ENCODE peak calls at places on chromosomes 1 and 21, in six cellular contexts. T is IMR-90, Q is testis, H is stomach, K is thyroid gland, Y is esophagus squamous epithelium. E is an unnamed sample.

GRCh38 chr1:185567006-185567405 is 167.2 kb upstream of the HMCN1 start:
- DNase-seq in Q (no peak), T (peak; percentile 58), H (no peak), Y (no peak), K (no peak), E (no peak)

GRCh38 chr1:51301152-51301843 is 29.1 kb downstream of the TTC39A start:
- DNase-seq in T (no peak), K (no peak), Q (no peak), Y (no peak), H (no peak), E (no peak)

GRCh38 chr1:40684669-40685068 is 6.8 kb upstream of the NFYC start:
- DNase-seq in T (no peak), K (no peak), H (no peak), Q (no peak), Y (no peak), E (no peak)

GRCh38 chr1:198265073-198265661 is 108.4 kb downstream of the NEK7 start:
- DNase-seq in T (peak; percentile 51), Y (no peak), H (peak; percentile 26), Q (peak; percentile 54), K (no peak), E (no peak)

GRCh38 chr1:907611-908451 is 15.9 kb upstream of the SAMD11 start:
- DNase-seq in H (peak; percentile 23), K (no peak), T (no peak), Q (peak; percentile 13), Y (no peak), E (peak; percentile 67)

GRCh38 chr1:44628962-44629756 is 45.1 kb downstream of the TMEM53 start:
- DNase-seq in Q (no peak), K (no peak), H (no peak), Y (no peak), T (peak; percentile 96), E (no peak)

GRCh38 chr1:38991638-38992449 is 768 bp downstream of the AKIRIN1 start:
- DNase-seq in T (no peak), Y (no peak), K (peak; percentile 62), H (peak; percentile 27), Q (peak; percentile 43), E (no peak)

GRCh38 chr1:165289556-165289955 is 67.0 kb downstream of the LMX1A start:
- DNase-seq in K (no peak), H (no peak), Y (no peak), T (no peak), Q (no peak), E (no peak)

GRCh38 chr1:53600486-53600885 is 138.5 kb downstream of the GLIS1 start:
- DNase-seq in Q (no peak), K (no peak), Y (no peak), H (no peak), T (no peak), E (no peak)

GRCh38 chr1:9065213-9065751 is 4.2 kb downstream of the SLC2A5 start:
- DNase-seq in K (no peak), T (no peak), Q (peak; percentile 83), Y (no peak), H (no peak), E (no peak)

GRCh38 chr1:46532498-46533178 is 18.8 kb downstream of the KNCN start:
- DNase-seq in H (peak; percentile 64), K (peak; percentile 71), T (peak; percentile 36), Q (peak; percentile 74), Y (no peak), E (no peak)

GRCh38 chr21:41610042-41610839 is 102.3 kb upstream of the TMPRSS2 start:
- DNase-seq in H (peak; percentile 78), Y (no peak), Q (peak; percentile 75), K (peak; percentile 81), T (peak; percentile 64), E (no peak)

GRCh38 chr21:42056996-42057689 is 14.0 kb upstream of the UMODL1 start:
- DNase-seq in Y (no peak), H (peak; percentile 85), K (no peak), T (peak; percentile 93), Q (no peak), E (no peak)

GRCh38 chr1:921011-921837 is 2.5 kb upstream of the SAMD11 start:
- DNase-seq in T (peak; percentile 71), Q (peak; percentile 68), K (peak; percentile 60), H (peak; percentile 69), Y (no peak), E (no peak)

GRCh38 chr1:172758242-172758641 is 99.3 kb downstream of the FASLG start:
- DNase-seq in Y (no peak), K (no peak), Q (no peak), T (no peak), H (no peak), E (no peak)

GRCh38 chr1:47998396-47998990 is 1.3 kb upstream of the TRABD2B start:
- DNase-seq in Y (no peak), K (no peak), H (no peak), T (no peak), Q (no peak), E (no peak)

GRCh38 chr1:2279210-2279639 is 51.1 kb downstream of the SKI start:
- DNase-seq in Y (no peak), Q (peak; percentile 75), K (peak; percentile 75), T (peak; percentile 94), H (no peak), E (no peak)

GRCh38 chr1:170560681-170561285 is 28.8 kb downstream of the GORAB start:
- DNase-seq in H (no peak), Q (no peak), T (no peak), K (no peak), Y (no peak), E (no peak)

GRCh38 chr21:19321688-19322087 is 918.1 kb upstream of the TMPRSS15 start:
- DNase-seq in K (no peak), Q (no peak), T (no peak), Y (no peak), H (no peak), E (no peak)

DNA sequence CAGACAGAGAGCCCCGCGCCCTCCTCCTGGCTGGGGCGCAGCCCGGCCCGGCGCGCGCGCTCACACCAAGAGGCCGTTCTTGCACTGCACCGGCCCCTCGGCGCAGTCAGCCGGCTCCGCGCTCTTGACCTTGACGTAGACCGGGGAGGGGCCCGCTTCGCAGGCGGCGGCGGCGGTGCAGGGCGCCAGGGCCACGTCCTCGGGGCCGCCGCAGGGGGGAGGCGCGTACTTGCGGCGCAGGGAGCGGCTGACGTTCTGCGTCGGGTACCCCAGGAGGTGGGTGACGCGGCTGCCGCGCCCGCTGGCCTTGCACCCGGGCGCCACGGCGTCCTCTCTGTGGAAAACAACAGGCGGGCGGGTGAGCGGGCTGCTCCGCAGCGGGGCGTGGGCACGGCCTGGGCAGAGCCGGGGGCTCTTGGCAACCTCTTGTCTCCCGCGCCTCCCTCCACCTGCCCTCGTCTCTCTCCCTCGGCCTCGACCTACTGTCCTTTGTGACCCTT is 7.7 kb downstream of the VSIG8 start:
- DNase-seq in H (peak; percentile 86), T (peak; percentile 77), Q (peak; percentile 85), Y (peak; percentile 35), K (peak; percentile 93), E (peak; percentile 93)
- TF ChIP-seq POLR2A in H (peak; percentile 22), T (peak; percentile 71), Q (peak; percentile 38), Y (peak; percentile 82), K (peak; percentile 95), E (peak; percentile 77)

GRCh38 chr1:109383087-109383779 is 14.5 kb downstream of the SORT1 start:
- DNase-seq in T (no peak), Q (no peak), K (peak; percentile 30), Y (no peak), H (no peak), E (no peak)

GRCh38 chr1:109388208-109388711 is 9.5 kb downstream of the SORT1 start:
- DNase-seq in T (no peak), Q (no peak), Y (no peak), K (no peak), H (no peak), E (no peak)

GRCh38 chr1:109386054-109386717 is 11.5 kb downstream of the SORT1 start:
- DNase-seq in Y (no peak), H (no peak), K (no peak), Q (no peak), T (no peak), E (no peak)

GRCh38 chr1:109383850-109384249 is 13.9 kb downstream of the SORT1 start:
- DNase-seq in T (no peak), Q (no peak), Y (no peak), H (no peak), K (no peak), E (no peak)

DNA sequence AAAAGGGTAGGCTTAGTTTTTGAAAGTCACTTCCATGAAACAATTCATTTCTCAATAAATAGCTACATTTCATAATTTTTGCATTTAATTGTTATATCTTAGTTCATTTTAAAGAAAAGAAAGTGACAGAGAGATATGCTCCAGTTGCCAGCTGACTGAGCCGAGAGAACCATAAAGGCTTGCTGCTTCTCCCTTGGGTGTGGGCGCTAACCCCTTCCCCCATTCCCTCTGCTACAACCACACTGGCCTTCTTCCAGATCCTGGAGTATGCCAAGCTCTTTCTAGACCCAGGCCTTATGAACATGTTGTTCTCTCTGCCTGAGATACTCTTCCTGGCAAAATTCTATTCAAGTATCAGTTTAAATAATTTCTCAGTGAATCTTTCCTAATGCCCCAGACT is 12.3 kb downstream of the SORT1 start:
- DNase-seq in K (peak; percentile 91), H (no peak), T (no peak), Q (peak; percentile 82), Y (no peak), E (no peak)
- H3K27ac ChIP-seq in K (peak overlapping the region; percentile 77), H (peak overlapping the region; percentile 65), T (no peak overlapping the region), Q (peak overlapping the region; percentile 76), Y (peak overlapping the region; percentile 93), E (peak overlapping the region; percentile 39)

DNA sequence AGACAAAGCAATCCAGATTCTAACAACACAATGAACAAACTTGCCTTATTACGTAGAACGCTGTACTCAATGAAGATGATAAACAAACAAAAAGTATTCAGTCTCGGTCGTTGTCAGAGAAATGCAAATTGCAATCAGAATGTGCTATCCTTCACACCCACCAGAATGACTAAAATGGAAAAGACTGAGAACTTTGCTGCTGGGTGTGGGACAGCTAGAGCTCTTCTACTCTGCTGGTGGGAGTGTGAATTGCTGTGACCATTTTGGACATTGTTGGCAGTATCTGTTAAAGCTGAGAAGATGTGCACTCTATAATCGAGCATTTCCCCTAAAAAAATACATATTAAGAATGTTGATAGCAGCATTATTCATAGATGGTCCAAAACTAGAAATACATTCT is 111.4 kb downstream of the PEX14 start:
- DNase-seq in Q (no peak), H (no peak), Y (no peak), T (no peak), K (no peak), E (no peak)
- TF ChIP-seq CTCF in Q (no peak), H (no peak), Y (no peak), T (no peak), K (no peak), E (no peak)

DNA sequence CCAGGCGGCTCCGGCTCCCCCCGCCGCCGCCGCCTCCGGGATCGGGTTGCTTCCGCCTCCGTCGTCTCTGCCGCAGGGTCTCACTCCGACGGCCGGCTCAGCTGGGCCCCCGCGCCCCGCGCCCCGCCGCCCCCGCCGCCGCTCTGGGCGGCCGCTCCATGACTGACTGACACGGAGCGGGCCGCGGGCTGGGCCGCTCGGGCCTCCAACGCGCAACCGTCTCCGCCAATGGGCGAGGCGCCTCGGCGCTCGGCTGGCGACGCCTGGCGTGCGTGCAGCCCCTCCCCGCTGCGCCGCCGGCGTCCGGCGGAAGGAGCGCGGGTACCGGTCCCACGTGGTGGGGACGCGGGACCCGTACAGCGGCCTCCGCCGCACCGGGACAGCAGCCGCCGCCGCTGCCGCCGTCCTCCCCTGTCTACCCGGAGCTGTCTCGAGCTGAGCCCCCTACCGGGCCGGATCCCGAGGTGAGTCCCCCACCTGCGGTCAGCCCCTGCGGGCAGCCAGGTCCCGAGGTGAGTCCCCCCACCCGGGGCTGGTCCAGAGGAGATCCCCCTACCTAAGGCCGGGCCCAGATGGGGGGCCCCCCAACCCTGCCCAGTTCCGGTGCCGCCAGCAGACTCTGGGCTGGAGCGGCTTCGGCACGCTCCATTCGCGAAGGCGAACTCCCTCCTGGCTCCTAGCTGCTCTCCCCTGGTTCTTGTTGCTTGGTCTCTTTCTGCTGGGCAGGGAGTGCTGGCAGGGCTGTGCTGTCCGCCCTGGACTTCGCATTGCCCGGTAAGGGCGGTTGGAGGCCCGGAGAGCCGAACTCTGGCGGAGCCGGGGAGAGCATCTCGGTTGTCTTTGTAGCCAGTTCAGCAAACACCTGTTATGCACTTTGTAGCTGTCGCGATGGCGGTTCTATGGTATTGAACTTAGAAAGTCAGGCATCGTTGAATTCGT is at the start of the genes TAF5L and URB2:
- DNase-seq in K (peak; percentile 87), H (peak; percentile 90), Y (peak; percentile 16), Q (peak; percentile 88), T (peak; percentile 89), E (peak; percentile 89)
- TF ChIP-seq POLR2A in K (peak; percentile 52), H (no peak), Y (peak; percentile 37), Q (no peak), T (peak; percentile 67), E (no peak)